ENCODE peak calls at places on chromosomes 11 and 22, in nine cellular contexts. Y is MM.1S, Z is heart left ventricle, H is mucosa of descending colon, G is cardiac fibroblast, R is fibroblast of pulmonary artery, V is A549, U is colonic mucosa, B is kidney epithelial cell. K is an unnamed sample.
A peak's percentile ranks its signal among the peaks of the same experiment; 100 is the strongest.

GRCh38 chr11:122882189-122882808 is at the start of gene JHY:
- DNase-seq in Y (no peak), Z (no peak), H (no peak), G (no peak), R (no peak), V (no peak), U (no peak), B (no peak), K (no peak)

GRCh38 chr22:43861529-43861928 is 784 bp downstream of the SULT4A1 start:
- DNase-seq in Y (no peak), Z (no peak), H (no peak), G (peak; percentile 3), R (peak; percentile 39), V (no peak), U (no peak), B (no peak), K (no peak)

GRCh38 chr11:76209956-76210885 is 3.9 kb upstream of the WNT11 start:
- DNase-seq in Y (peak; percentile 22), Z (peak; percentile 73), H (peak; percentile 82), G (peak; percentile 72), R (peak; percentile 79), V (peak; percentile 52), U (peak; percentile 69), B (no peak), K (peak; percentile 33)

GRCh38 chr11:36530840-36531239 is 20.8 kb upstream of the TRAF6 start:
- DNase-seq in Y (no peak), Z (no peak), H (no peak), G (no peak), R (no peak), V (no peak), U (no peak), B (no peak), K (no peak)

GRCh38 chr11:122979815-122980656 is 1.6 kb downstream of the BSX start:
- DNase-seq in Y (no peak), Z (no peak), H (no peak), G (no peak), R (no peak), V (no peak), U (no peak), B (no peak), K (no peak)

GRCh38 chr11:44577231-44577834 is 11.9 kb downstream of the CD82 start:
- DNase-seq in Y (no peak), Z (no peak), H (no peak), G (no peak), R (no peak), V (no peak), U (no peak), B (no peak), K (no peak)

GRCh38 chr11:120285256-120285655 is 39.8 kb upstream of the TLCD5 start:
- DNase-seq in Y (no peak), Z (no peak), H (no peak), G (no peak), R (no peak), V (no peak), U (no peak), B (no peak), K (no peak)

GRCh38 chr11:13120691-13121090 is 111.6 kb downstream of the RASSF10 start:
- DNase-seq in Y (no peak), Z (no peak), H (no peak), G (peak; percentile 71), R (peak; percentile 40), V (no peak), U (no peak), B (no peak), K (no peak)

GRCh38 chr11:100010393-100010792 is 676.7 kb upstream of the ARHGAP42 start:
- DNase-seq in Y (no peak), Z (no peak), H (no peak), G (no peak), R (no peak), V (no peak), U (no peak), B (no peak), K (no peak)

GRCh38 chr22:18947905-18948304 is 11.8 kb upstream of the PRODH start:
- DNase-seq in Y (no peak), Z (peak; percentile 14), H (peak; percentile 19), G (no peak), R (no peak), V (no peak), U (peak; percentile 12), B (no peak), K (no peak)

GRCh38 chr11:114367244-114367957 is 32.9 kb downstream of the C11orf71 start:
- DNase-seq in Y (no peak), Z (no peak), H (no peak), G (peak; percentile 32), R (no peak), V (no peak), U (no peak), B (no peak), K (no peak)
- H3K4me3 ChIP-seq in Y (no peak overlapping the region), Z (no peak overlapping the region), H (no peak overlapping the region), G (peak overlapping the region; percentile 25), R (peak overlapping the region; percentile 26), V (no peak overlapping the region), U (no peak overlapping the region), B (no peak overlapping the region), K (no peak overlapping the region)

GRCh38 chr11:102449651-102450570 is 2.7 kb downstream of the TMEM123 start:
- DNase-seq in Y (no peak), Z (no peak), H (no peak), G (no peak), R (peak; percentile 33), V (no peak), U (no peak), B (no peak), K (no peak)

GRCh38 chr11:102453286-102453797 is 777 bp upstream of the TMEM123 start:
- DNase-seq in Y (peak; percentile 30), Z (no peak), H (no peak), G (no peak), R (no peak), V (no peak), U (no peak), B (no peak), K (no peak)

GRCh38 chr11:102452461-102453285 is at the start of gene TMEM123:
- DNase-seq in Y (peak; percentile 92), Z (peak; percentile 87), H (peak; percentile 91), G (peak; percentile 52), R (peak; percentile 57), V (peak; percentile 56), U (peak; percentile 87), B (no peak), K (no peak)

GRCh38 chr11:102451041-102451692 is 1.4 kb downstream of the TMEM123 start:
- DNase-seq in Y (no peak), Z (no peak), H (no peak), G (no peak), R (no peak), V (no peak), U (no peak), B (no peak), K (no peak)

GRCh38 chr11:102451693-102452460 is 688 bp downstream of the TMEM123 start:
- DNase-seq in Y (peak; percentile 89), Z (peak; percentile 64), H (peak; percentile 87), G (peak; percentile 55), R (peak; percentile 35), V (peak; percentile 57), U (peak; percentile 85), B (no peak), K (no peak)
- TF ChIP-seq CTCF in Y (peak; percentile 37), Z (no peak), H (no peak), G (no peak), R (no peak), V (no peak), U (no peak), B (peak; percentile 20), K (peak; percentile 27)

GRCh38 chr22:37633082-37633692 is 6.3 kb upstream of the SH3BP1 start:
- DNase-seq in Y (no peak), Z (no peak), H (peak; percentile 48), G (no peak), R (no peak), V (no peak), U (no peak), B (no peak), K (no peak)
- H3K4me3 ChIP-seq in Y (no peak overlapping the region), Z (no peak overlapping the region), H (no peak overlapping the region), G (no peak overlapping the region), R (no peak overlapping the region), V (no peak overlapping the region), U (no peak overlapping the region), B (no peak overlapping the region), K (no peak overlapping the region)

GRCh38 chr11:90373971-90374370 is 151.1 kb upstream of the CHORDC1 start:
- DNase-seq in Y (no peak), Z (no peak), H (no peak), G (no peak), R (no peak), V (no peak), U (no peak), B (no peak), K (no peak)
- TF ChIP-seq CTCF in Y (no peak), Z (no peak), H (no peak), G (no peak), R (no peak), V (no peak), U (no peak), B (no peak), K (no peak)